ENCODE peak calls at places on chromosomes 4 and X, in ten cellular contexts. U is PC-3, J is thoracic aorta, Q is IMR-90, Y is epithelial cell of esophagus, V is endothelial cell, R is nephron progenitor cell, M is ovary, W is WTC11, G is psoas muscle. A is an unnamed sample.

GRCh38 chr4:82739292-82740190 is 59.1 kb downstream of the SCD5 start:
- DNase-seq in J (no peak), R (peak; percentile 92), V (peak; percentile 97), Q (peak; percentile 40), U (peak; percentile 77), W (peak; percentile 94), G (peak; percentile 79), Y (peak; percentile 79), M (peak; percentile 53), A (no peak)

GRCh38 chr4:128769011-128769410 is 40.5 kb upstream of the JADE1 start:
- DNase-seq in V (no peak), Q (no peak), G (no peak), J (no peak), R (no peak), U (no peak), M (no peak), Y (no peak), W (no peak), A (no peak)

GRCh38 chr4:80365928-80366327 is 30.4 kb downstream of the CFAP299 start:
- DNase-seq in Y (peak; percentile 78), Q (peak; percentile 76), V (peak; percentile 58), W (peak; percentile 52), M (no peak), U (peak; percentile 82), G (peak; percentile 61), R (peak; percentile 49), J (no peak), A (no peak)

GRCh38 chr4:10020871-10021676 is at the start of gene SLC2A9:
- DNase-seq in R (no peak), W (no peak), J (no peak), G (peak; percentile 63), Y (peak; percentile 91), V (peak; percentile 21), M (no peak), U (no peak), Q (no peak), A (no peak)

GRCh38 chr4:118400362-118400761 is 47.6 kb upstream of the PRSS12 start:
- DNase-seq in J (no peak), Q (peak; percentile 68), Y (peak; percentile 36), W (no peak), R (no peak), G (no peak), M (no peak), V (no peak), U (no peak), A (no peak)

GRCh38 chrX:40167240-40168182 is 69.8 kb upstream of the BCOR start:
- DNase-seq in W (peak; percentile 54), R (peak; percentile 34), U (no peak), Y (no peak), M (peak; percentile 74), Q (no peak), J (no peak), V (peak; percentile 12), G (peak; percentile 72), A (peak; percentile 75)

GRCh38 chrX:149871940-149872339 is 9.0 kb upstream of the MAGEA8 start:
- DNase-seq in G (no peak), V (peak; percentile 55), Y (peak; percentile 50), R (peak; percentile 42), W (peak; percentile 62), Q (no peak), U (peak; percentile 70), J (no peak), M (no peak), A (no peak)

GRCh38 chr4:102586644-102587021 is 85.5 kb downstream of the NFKB1 start:
- DNase-seq in R (no peak), G (no peak), U (no peak), Y (no peak), V (no peak), Q (no peak), M (no peak), J (no peak), W (no peak), A (no peak)

GRCh38 chrX:71917621-71918341 is 7.1 kb downstream of the NHSL2 start:
- DNase-seq in J (no peak), Y (peak; percentile 37), M (peak; percentile 28), R (peak; percentile 16), G (no peak), Q (peak; percentile 58), U (peak; percentile 52), W (peak; percentile 22), V (no peak), A (no peak)

GRCh38 chrX:148611993-148612392 is 111.6 kb downstream of the AFF2 start:
- DNase-seq in U (no peak), V (no peak), Q (no peak), M (no peak), R (no peak), J (no peak), W (no peak), Y (no peak), G (no peak), A (no peak)

GRCh38 chr4:153488719-153489384 is 22.7 kb downstream of the TMEM131L start:
- DNase-seq in Y (peak; percentile 45), V (no peak), W (peak; percentile 46), J (no peak), U (no peak), Q (no peak), G (peak; percentile 77), M (no peak), R (peak; percentile 25), A (no peak)

GRCh38 chr4:7867191-7867590 is 72.5 kb downstream of the AFAP1 start:
- DNase-seq in R (no peak), G (no peak), Q (no peak), W (no peak), U (no peak), V (no peak), J (no peak), M (no peak), Y (no peak), A (no peak)

GRCh38 chrX:26286836-26287235 is 70.9 kb downstream of the MAGEB5 start:
- DNase-seq in U (no peak), Q (no peak), J (no peak), V (no peak), Y (no peak), G (no peak), R (no peak), M (no peak), W (no peak), A (peak; percentile 61)

GRCh38 chr4:89298788-89299152 is 8.8 kb downstream of the GPRIN3 start:
- DNase-seq in U (peak; percentile 9), Q (no peak), W (no peak), R (no peak), V (no peak), J (no peak), Y (no peak), M (no peak), G (no peak), A (no peak)

GRCh38 chr4:163638909-163639308 is 144.4 kb downstream of the TMA16 start:
- DNase-seq in R (no peak), G (no peak), V (no peak), U (peak; percentile 48), Q (no peak), W (no peak), Y (no peak), J (no peak), M (no peak), A (no peak)

GRCh38 chrX:98795636-98796035 is 1614.4 kb downstream of the PCDH19 start:
- DNase-seq in G (no peak), M (no peak), R (no peak), J (no peak), Y (peak; percentile 11), Q (no peak), W (no peak), V (no peak), U (peak; percentile 37), A (no peak)
- TF ChIP-seq CTCF in G (no peak), M (no peak), R (no peak), J (no peak), Y (no peak), Q (no peak), W (no peak), V (no peak), U (no peak), A (no peak)

DNA sequence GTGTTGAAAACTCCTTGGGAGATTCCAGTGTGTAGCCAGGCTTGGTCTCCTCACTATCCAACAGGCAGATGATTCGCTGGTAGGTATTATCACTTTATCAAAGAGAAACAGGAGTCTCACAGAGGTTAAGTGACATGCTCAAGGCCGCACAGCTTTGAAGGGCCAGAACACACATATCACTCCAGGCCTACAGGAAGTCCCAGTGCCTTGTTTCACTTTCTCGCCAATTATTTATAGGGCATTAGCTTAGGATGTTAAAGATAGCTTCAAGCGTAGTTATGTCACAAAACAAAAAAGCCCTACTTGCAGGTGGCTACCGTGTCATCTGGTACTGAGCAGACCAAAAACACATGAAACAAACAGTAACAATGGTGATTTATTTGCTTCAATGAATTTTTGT is 13.2 kb downstream of the ATP8A1 start:
- DNase-seq in J (no peak), Q (no peak), G (no peak), W (no peak), U (no peak), Y (no peak), M (no peak), R (no peak), V (no peak), A (no peak)
- TF ChIP-seq CTCF in J (no peak), Q (no peak), G (no peak), W (no peak), U (no peak), Y (no peak), M (no peak), R (no peak), V (no peak), A (no peak)

DNA sequence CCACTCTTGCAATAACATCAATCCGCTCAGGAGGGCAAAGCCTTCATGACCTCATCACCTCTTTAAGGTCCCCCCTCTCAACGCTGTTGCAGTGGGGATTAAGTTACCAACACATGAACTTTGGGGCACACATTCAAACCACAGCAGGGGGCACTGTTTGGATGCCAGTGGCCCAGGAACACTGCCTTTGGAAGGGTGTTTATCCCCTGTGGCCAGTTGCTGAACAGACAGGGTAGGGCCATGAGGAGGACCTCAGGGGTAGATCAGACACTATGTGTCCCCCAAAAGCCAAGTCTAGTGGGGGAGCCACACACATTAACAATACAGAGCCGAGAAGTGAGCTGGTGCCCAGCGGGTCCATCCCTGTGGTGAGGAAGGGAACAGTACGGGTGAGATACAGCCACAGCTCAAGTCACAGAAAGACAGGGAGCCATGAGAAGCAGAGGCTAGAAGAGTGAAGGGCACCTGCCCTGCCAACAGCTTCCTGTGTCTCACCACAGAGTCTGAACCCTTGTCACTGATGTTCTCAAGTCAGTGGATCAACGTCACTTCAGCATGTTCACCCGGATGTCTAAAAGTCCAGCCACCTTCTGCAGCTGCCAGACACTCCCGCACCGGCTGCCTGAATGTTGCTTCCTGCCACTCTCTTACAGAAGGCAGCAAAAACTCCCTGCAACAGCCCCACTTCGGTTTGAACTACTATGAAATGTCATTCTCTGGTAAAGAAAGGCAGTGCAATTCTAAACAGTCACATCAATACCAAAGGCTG is 19.9 kb upstream of the MXD4 start:
- DNase-seq in J (no peak), W (no peak), U (no peak), R (no peak), V (no peak), G (no peak), M (no peak), Y (no peak), Q (no peak), A (no peak)
- TF ChIP-seq CTCF in J (no peak), W (no peak), U (no peak), R (no peak), V (no peak), G (no peak), M (no peak), Y (no peak), Q (peak; percentile 19), A (no peak)

DNA sequence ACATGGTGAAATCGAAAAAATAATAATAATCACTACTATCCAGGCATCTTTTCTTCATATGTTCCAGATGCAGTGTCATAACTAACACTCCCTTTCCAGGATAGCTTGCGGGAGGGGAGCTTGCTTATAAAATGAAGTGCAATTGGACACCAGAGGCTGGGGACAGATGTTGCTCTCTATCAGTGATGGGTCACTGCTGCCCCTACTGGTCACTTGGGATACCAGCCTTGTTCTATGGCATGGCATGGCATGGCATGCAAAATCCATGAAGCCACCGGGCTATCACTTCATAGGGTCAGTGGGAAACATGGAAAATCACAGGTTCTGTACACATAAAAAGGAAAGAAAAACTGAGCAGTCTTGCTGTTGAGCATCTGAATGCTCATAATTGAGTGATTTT is 168.1 kb downstream of the GLRA2 start:
- DNase-seq in R (peak; percentile 39), Y (peak; percentile 30), U (peak; percentile 69), J (no peak), V (peak; percentile 42), Q (no peak), G (no peak), M (peak; percentile 18), W (peak; percentile 62), A (no peak)
- TF ChIP-seq CTCF in R (peak; percentile 44), Y (peak; percentile 57), U (peak; percentile 84), J (no peak), V (peak; percentile 49), Q (peak; percentile 33), G (peak; percentile 33), M (no peak), W (no peak), A (peak; percentile 70)